ENCODE peak calls at places on chromosomes 12 and 14, in ten cellular contexts. One of them, this sample, is unnamed.

GRCh38 chr12:56224102-56224701 is at the start of gene NABP2:
- DNase-seq in posterior cingulate gyrus: peak
- DNase-seq in HTR-8/SVneo: peak
- DNase-seq in globus pallidus: peak
- DNase-seq in fibroblast of lung: peak
- DNase-seq in stimulated activated naive CD8-positive, alpha-beta T cell treated with anti-CD3 and anti-CD28 coated beads, Interleukin-15, Interleukin-2, amounts not matched to agents 100 U/mL and 50 U/mL, for 24 hours: peak
- DNase-seq in stimulated activated naive CD4-positive, alpha-beta T cell: peak
- DNase-seq in H9: peak
- DNase-seq in astrocyte of the spinal cord: peak
- DNase-seq in ELR: peak
- DNase-seq in this sample: peak

GRCh38 chr12:12133259-12133658 is 62.5 kb downstream of the BCL2L14 start:
- DNase-seq in posterior cingulate gyrus: no peak
- DNase-seq in HTR-8/SVneo: no peak
- DNase-seq in globus pallidus: no peak
- DNase-seq in fibroblast of lung: no peak
- DNase-seq in stimulated activated naive CD8-positive, alpha-beta T cell treated with anti-CD3 and anti-CD28 coated beads, Interleukin-15, Interleukin-2, amounts not matched to agents 100 U/mL and 50 U/mL, for 24 hours: no peak
- DNase-seq in stimulated activated naive CD4-positive, alpha-beta T cell: no peak
- DNase-seq in H9: no peak
- DNase-seq in astrocyte of the spinal cord: no peak
- DNase-seq in ELR: no peak
- DNase-seq in this sample: no peak

GRCh38 chr12:111893287-111893686 is 51.3 kb downstream of the MAPKAPK5 start:
- DNase-seq in posterior cingulate gyrus: no peak
- DNase-seq in HTR-8/SVneo: no peak
- DNase-seq in globus pallidus: no peak
- DNase-seq in fibroblast of lung: peak
- DNase-seq in stimulated activated naive CD8-positive, alpha-beta T cell treated with anti-CD3 and anti-CD28 coated beads, Interleukin-15, Interleukin-2, amounts not matched to agents 100 U/mL and 50 U/mL, for 24 hours: no peak
- DNase-seq in stimulated activated naive CD4-positive, alpha-beta T cell: no peak
- DNase-seq in H9: no peak
- DNase-seq in astrocyte of the spinal cord: peak
- DNase-seq in ELR: no peak
- DNase-seq in this sample: no peak

GRCh38 chr14:71322660-71323250 is 415.5 kb downstream of the PCNX1 start:
- DNase-seq in posterior cingulate gyrus: no peak
- DNase-seq in HTR-8/SVneo: peak
- DNase-seq in globus pallidus: peak
- DNase-seq in fibroblast of lung: peak
- DNase-seq in stimulated activated naive CD8-positive, alpha-beta T cell treated with anti-CD3 and anti-CD28 coated beads, Interleukin-15, Interleukin-2, amounts not matched to agents 100 U/mL and 50 U/mL, for 24 hours: no peak
- DNase-seq in stimulated activated naive CD4-positive, alpha-beta T cell: no peak
- DNase-seq in H9: no peak
- DNase-seq in astrocyte of the spinal cord: peak
- DNase-seq in ELR: peak
- DNase-seq in this sample: no peak

GRCh38 chr12:50597200-50598195 is 92.7 kb downstream of the DIP2B start:
- DNase-seq in posterior cingulate gyrus: no peak
- DNase-seq in HTR-8/SVneo: peak
- DNase-seq in globus pallidus: peak
- DNase-seq in fibroblast of lung: peak
- DNase-seq in stimulated activated naive CD8-positive, alpha-beta T cell treated with anti-CD3 and anti-CD28 coated beads, Interleukin-15, Interleukin-2, amounts not matched to agents 100 U/mL and 50 U/mL, for 24 hours: peak
- DNase-seq in stimulated activated naive CD4-positive, alpha-beta T cell: peak
- DNase-seq in H9: no peak
- DNase-seq in astrocyte of the spinal cord: peak
- DNase-seq in ELR: peak
- DNase-seq in this sample: no peak

GRCh38 chr12:52871291-52871961 is 22.6 kb upstream of the KRT78 start:
- DNase-seq in posterior cingulate gyrus: no peak
- DNase-seq in HTR-8/SVneo: peak
- DNase-seq in globus pallidus: no peak
- DNase-seq in fibroblast of lung: peak
- DNase-seq in stimulated activated naive CD8-positive, alpha-beta T cell treated with anti-CD3 and anti-CD28 coated beads, Interleukin-15, Interleukin-2, amounts not matched to agents 100 U/mL and 50 U/mL, for 24 hours: no peak
- DNase-seq in stimulated activated naive CD4-positive, alpha-beta T cell: no peak
- DNase-seq in H9: no peak
- DNase-seq in astrocyte of the spinal cord: peak
- DNase-seq in ELR: peak
- DNase-seq in this sample: no peak

GRCh38 chr12:43969882-43970281 is 134.0 kb downstream of the TMEM117 start:
- DNase-seq in posterior cingulate gyrus: no peak
- DNase-seq in HTR-8/SVneo: no peak
- DNase-seq in globus pallidus: no peak
- DNase-seq in fibroblast of lung: peak
- DNase-seq in stimulated activated naive CD8-positive, alpha-beta T cell treated with anti-CD3 and anti-CD28 coated beads, Interleukin-15, Interleukin-2, amounts not matched to agents 100 U/mL and 50 U/mL, for 24 hours: no peak
- DNase-seq in stimulated activated naive CD4-positive, alpha-beta T cell: no peak
- DNase-seq in H9: no peak
- DNase-seq in astrocyte of the spinal cord: no peak
- DNase-seq in ELR: peak
- DNase-seq in this sample: no peak

GRCh38 chr12:62724947-62725447 is 210.0 kb downstream of the PPM1H start:
- DNase-seq in posterior cingulate gyrus: no peak
- DNase-seq in HTR-8/SVneo: peak
- DNase-seq in globus pallidus: no peak
- DNase-seq in fibroblast of lung: peak
- DNase-seq in stimulated activated naive CD8-positive, alpha-beta T cell treated with anti-CD3 and anti-CD28 coated beads, Interleukin-15, Interleukin-2, amounts not matched to agents 100 U/mL and 50 U/mL, for 24 hours: no peak
- DNase-seq in stimulated activated naive CD4-positive, alpha-beta T cell: no peak
- DNase-seq in H9: peak
- DNase-seq in astrocyte of the spinal cord: peak
- DNase-seq in ELR: peak
- DNase-seq in this sample: no peak

GRCh38 chr12:59182191-59182590 is 261.9 kb upstream of the LRIG3 start:
- DNase-seq in posterior cingulate gyrus: no peak
- DNase-seq in HTR-8/SVneo: no peak
- DNase-seq in globus pallidus: no peak
- DNase-seq in fibroblast of lung: peak
- DNase-seq in stimulated activated naive CD8-positive, alpha-beta T cell treated with anti-CD3 and anti-CD28 coated beads, Interleukin-15, Interleukin-2, amounts not matched to agents 100 U/mL and 50 U/mL, for 24 hours: peak
- DNase-seq in stimulated activated naive CD4-positive, alpha-beta T cell: no peak
- DNase-seq in H9: no peak
- DNase-seq in astrocyte of the spinal cord: no peak
- DNase-seq in ELR: peak
- DNase-seq in this sample: no peak

This sample was measured in type B pancreatic cell.